ENCODE peak calls at places on chromosomes 5 and 9, in five cellular contexts. One of them, this sample, is unnamed. For H3K36me3, the result is how much of the 10 kb centered on the place peaks cover.

GRCh38 chr5:157546456-157547100 is 29.0 kb downstream of the ADAM19 start:
- DNase-seq in SK-N-SH: no peak
- DNase-seq in ovary: no peak
- DNase-seq in upper lobe of left lung: no peak
- DNase-seq in H1: no peak
- DNase-seq in this sample: no peak

GRCh38 chr5:139888368-139888767 is 92.8 kb downstream of the PSD2 start:
- DNase-seq in SK-N-SH: no peak
- DNase-seq in ovary: no peak
- DNase-seq in upper lobe of left lung: no peak
- DNase-seq in H1: no peak
- DNase-seq in this sample: no peak

GRCh38 chr5:145887976-145888574 is 15.3 kb upstream of the GRXCR2 start:
- DNase-seq in SK-N-SH: peak
- DNase-seq in ovary: no peak
- DNase-seq in upper lobe of left lung: no peak
- DNase-seq in H1: peak
- DNase-seq in this sample: peak

GRCh38 chr5:34535944-34536628 is 120.0 kb upstream of the RAI14 start:
- DNase-seq in SK-N-SH: no peak
- DNase-seq in ovary: no peak
- DNase-seq in upper lobe of left lung: no peak
- DNase-seq in H1: no peak
- DNase-seq in this sample: no peak

GRCh38 chr5:154771383-154771901 is 16.3 kb downstream of the LARP1 start:
- DNase-seq in SK-N-SH: peak
- DNase-seq in ovary: peak
- DNase-seq in upper lobe of left lung: no peak
- DNase-seq in H1: no peak
- DNase-seq in this sample: peak

GRCh38 chr9:95876595-95876994 is 1.1 kb downstream of the ERCC6L2 start:
- DNase-seq in SK-N-SH: no peak
- DNase-seq in ovary: no peak
- DNase-seq in upper lobe of left lung: no peak
- DNase-seq in H1: no peak
- DNase-seq in this sample: no peak

GRCh38 chr5:40437452-40437861 is 242.3 kb upstream of the PTGER4 start:
- DNase-seq in SK-N-SH: no peak
- DNase-seq in ovary: no peak
- DNase-seq in upper lobe of left lung: no peak
- DNase-seq in H1: no peak
- DNase-seq in this sample: no peak

GRCh38 chr9:108386859-108387384 is 468.9 kb downstream of the ACTL7B start:
- DNase-seq in SK-N-SH: no peak
- DNase-seq in ovary: no peak
- DNase-seq in upper lobe of left lung: no peak
- DNase-seq in H1: no peak
- DNase-seq in this sample: no peak

GRCh38 chr5:137847699-137848098 is 20.0 kb upstream of the MYOT start:
- DNase-seq in SK-N-SH: no peak
- DNase-seq in ovary: no peak
- DNase-seq in upper lobe of left lung: no peak
- DNase-seq in H1: no peak
- DNase-seq in this sample: no peak

GRCh38 chr9:98766548-98766947 is 29.8 kb downstream of the ANKS6 start:
- DNase-seq in SK-N-SH: no peak
- DNase-seq in ovary: no peak
- DNase-seq in upper lobe of left lung: no peak
- DNase-seq in H1: no peak
- DNase-seq in this sample: no peak

GRCh38 chr5:64827703-64828102 is 59.0 kb downstream of the CWC27 start:
- DNase-seq in SK-N-SH: no peak
- DNase-seq in ovary: no peak
- DNase-seq in upper lobe of left lung: no peak
- DNase-seq in H1: no peak
- DNase-seq in this sample: no peak

GRCh38 chr5:134798468-134798867 is 39.9 kb downstream of the DDX46 start:
- DNase-seq in SK-N-SH: no peak
- DNase-seq in ovary: no peak
- DNase-seq in upper lobe of left lung: no peak
- DNase-seq in H1: no peak
- DNase-seq in this sample: no peak

GRCh38 chr5:134794136-134794535 is 35.6 kb downstream of the DDX46 start:
- DNase-seq in SK-N-SH: no peak
- DNase-seq in ovary: no peak
- DNase-seq in upper lobe of left lung: no peak
- DNase-seq in H1: no peak
- DNase-seq in this sample: no peak

GRCh38 chr5:134794819-134795218 is 36.2 kb downstream of the DDX46 start:
- DNase-seq in SK-N-SH: no peak
- DNase-seq in ovary: no peak
- DNase-seq in upper lobe of left lung: no peak
- DNase-seq in H1: no peak
- DNase-seq in this sample: no peak

GRCh38 chr5:134792287-134792686 is 33.7 kb downstream of the DDX46 start:
- DNase-seq in SK-N-SH: no peak
- DNase-seq in ovary: no peak
- DNase-seq in upper lobe of left lung: no peak
- DNase-seq in H1: no peak
- DNase-seq in this sample: no peak

DNA sequence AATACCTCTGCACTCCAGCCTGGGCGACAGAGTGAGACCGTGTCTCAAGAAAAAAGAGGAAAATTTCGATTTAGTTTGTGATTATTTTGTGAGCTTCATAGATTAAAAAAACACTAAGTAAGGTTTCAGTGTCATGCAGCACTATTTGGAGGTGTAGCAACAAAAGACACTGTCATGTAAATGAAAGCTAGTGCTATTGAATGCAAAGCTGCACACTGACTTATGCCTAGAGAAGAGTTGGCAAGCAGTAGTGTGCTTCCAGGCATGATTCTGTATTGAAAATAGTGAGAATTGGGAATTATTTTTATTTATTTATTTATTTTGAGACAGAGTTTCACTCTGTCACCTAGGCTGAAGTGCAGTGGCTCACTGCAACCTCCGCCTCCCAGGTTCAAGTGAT is 34.5 kb downstream of the DDX46 start:
- DNase-seq in SK-N-SH: no peak
- DNase-seq in ovary: no peak
- DNase-seq in upper lobe of left lung: no peak
- DNase-seq in H1: no peak
- DNase-seq in this sample: no peak
- H3K36me3 ChIP-seq in SK-N-SH: half or more
- H3K36me3 ChIP-seq in ovary: under half
- H3K36me3 ChIP-seq in upper lobe of left lung: half or more
- H3K36me3 ChIP-seq in H1: half or more
- H3K36me3 ChIP-seq in this sample: under half

DNA sequence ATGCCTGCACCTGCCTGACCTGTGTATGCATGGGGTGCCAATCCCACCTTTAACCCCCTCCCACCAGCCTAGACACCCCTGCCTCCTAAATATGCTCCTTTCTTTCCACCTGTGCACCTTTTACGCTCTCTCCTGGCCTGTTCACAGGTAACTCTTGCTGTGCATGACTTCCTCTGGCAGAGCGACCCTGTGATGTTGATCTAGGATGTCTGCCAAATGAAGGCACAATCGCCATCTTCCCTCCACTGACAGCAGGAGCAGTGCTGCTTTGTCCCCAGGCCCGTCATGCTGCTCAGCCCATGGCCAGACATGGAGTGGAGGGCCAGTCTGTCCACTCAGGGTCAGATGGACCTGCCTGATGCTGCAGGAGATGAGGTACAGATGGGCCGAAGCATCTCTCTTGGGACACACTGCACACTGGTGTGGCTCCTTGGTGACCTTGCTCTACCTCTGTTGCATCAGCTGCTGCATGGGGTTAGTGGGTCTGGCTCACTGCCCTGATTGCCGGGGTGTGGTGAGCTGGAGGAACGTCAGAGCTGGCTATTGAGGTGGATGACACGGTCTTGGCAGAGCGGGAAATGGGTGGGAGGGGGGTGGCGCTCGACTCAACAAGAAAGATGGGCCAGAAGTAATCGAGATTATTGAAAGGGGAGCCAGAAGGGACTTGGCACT is 101.6 kb upstream of the PITX1 start:
- DNase-seq in SK-N-SH: no peak
- DNase-seq in ovary: no peak
- DNase-seq in upper lobe of left lung: no peak
- DNase-seq in H1: no peak
- DNase-seq in this sample: peak
- TF ChIP-seq EP300 in SK-N-SH: no peak
- TF ChIP-seq EP300 in ovary: no peak
- TF ChIP-seq EP300 in upper lobe of left lung: no peak
- TF ChIP-seq EP300 in H1: no peak
- TF ChIP-seq EP300 in this sample: no peak

GRCh38 chr5:10724799-10725507 is 36.1 kb downstream of the DAP start:
- DNase-seq in SK-N-SH: peak
- DNase-seq in ovary: peak
- DNase-seq in upper lobe of left lung: peak
- DNase-seq in H1: no peak
- DNase-seq in this sample: peak
- TF ChIP-seq CTCF in SK-N-SH: peak
- TF ChIP-seq CTCF in ovary: no peak
- TF ChIP-seq CTCF in upper lobe of left lung: no peak
- TF ChIP-seq CTCF in H1: no peak
- TF ChIP-seq CTCF in this sample: no peak

DNA sequence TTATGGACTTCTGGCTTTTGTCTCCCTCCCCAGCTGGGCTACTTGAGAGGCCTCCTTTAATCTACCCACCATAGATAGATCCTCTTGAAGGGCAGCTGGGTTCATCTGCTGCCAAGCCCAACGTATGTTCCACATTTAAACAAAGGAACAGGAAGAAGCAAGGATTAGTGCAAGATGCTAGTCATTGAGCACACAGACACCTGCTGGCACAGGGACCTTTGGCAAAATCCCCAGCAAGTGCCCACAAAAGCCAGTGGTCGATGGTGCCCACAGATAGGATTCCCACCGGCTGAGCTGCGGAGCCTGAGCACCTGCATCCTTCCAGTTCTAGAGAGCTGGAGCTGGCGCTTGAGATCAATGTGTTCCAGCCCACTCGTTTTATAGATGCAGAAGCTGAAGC is 57.7 kb upstream of the SHB start:
- DNase-seq in SK-N-SH: no peak
- DNase-seq in ovary: no peak
- DNase-seq in upper lobe of left lung: no peak
- DNase-seq in H1: no peak
- DNase-seq in this sample: no peak
- H3K36me3 ChIP-seq in SK-N-SH: under half
- H3K36me3 ChIP-seq in ovary: under half
- H3K36me3 ChIP-seq in upper lobe of left lung: under half
- H3K36me3 ChIP-seq in H1: under half
- H3K36me3 ChIP-seq in this sample: under half

GRCh38 chr5:43066799-43067741 is 27.0 kb upstream of the ANXA2R start:
- DNase-seq in SK-N-SH: peak
- DNase-seq in ovary: peak
- DNase-seq in upper lobe of left lung: no peak
- DNase-seq in H1: no peak
- DNase-seq in this sample: peak
- TF ChIP-seq EP300 in SK-N-SH: peak
- TF ChIP-seq EP300 in ovary: no peak
- TF ChIP-seq EP300 in upper lobe of left lung: no peak
- TF ChIP-seq EP300 in H1: peak
- TF ChIP-seq EP300 in this sample: no peak

This sample was measured in tibial nerve.